ENCODE peak calls at places on chromosome 1, in ten cellular contexts. M, E, P, R, I, L, Y, D, J and O are unnamed samples.

GRCh38 chr1:172826096-172826741 is 167.3 kb downstream of the FASLG start:
- DNase-seq in J (no peak), D (peak; percentile 57), R (peak; percentile 46), I (peak; percentile 76), Y (no peak), E (peak; percentile 68), P (no peak), L (no peak), M (peak; percentile 90), O (no peak)

GRCh38 chr1:228347181-228347580 is 59.5 kb downstream of the TRIM11 start:
- DNase-seq in R (no peak), Y (no peak), I (no peak), M (no peak), L (peak; percentile 45), P (no peak), D (no peak), J (no peak), E (no peak), O (no peak)

GRCh38 chr1:167086033-167086432 is 4.1 kb downstream of the GPA33 start:
- DNase-seq in P (no peak), J (no peak), E (no peak), R (no peak), I (no peak), L (no peak), Y (no peak), M (no peak), D (no peak), O (peak; percentile 6)

GRCh38 chr1:110433803-110434202 is 17.1 kb upstream of the PROK1 start:
- DNase-seq in M (peak; percentile 4), P (no peak), L (peak; percentile 73), D (peak; percentile 67), Y (no peak), J (no peak), R (peak; percentile 38), I (no peak), E (peak; percentile 48), O (no peak)

GRCh38 chr1:16999863-17000262 is 11.9 kb downstream of the ATP13A2 start:
- DNase-seq in P (no peak), I (no peak), R (no peak), L (no peak), J (no peak), Y (no peak), E (no peak), M (no peak), D (no peak), O (no peak)

GRCh38 chr1:15157524-15158399 is 4.2 kb downstream of the TMEM51 start:
- DNase-seq in E (no peak), P (no peak), J (no peak), Y (no peak), L (no peak), R (no peak), M (no peak), I (no peak), D (no peak), O (no peak)

GRCh38 chr1:201255470-201256362 is 27.6 kb upstream of the PKP1 start:
- DNase-seq in P (no peak), Y (no peak), E (no peak), L (no peak), R (no peak), J (no peak), I (no peak), M (no peak), D (no peak), O (no peak)

GRCh38 chr1:205610781-205611473 is 20.9 kb downstream of the ELK4 start:
- DNase-seq in L (no peak), I (no peak), D (no peak), R (peak; percentile 22), E (no peak), M (no peak), P (no peak), J (no peak), Y (no peak), O (no peak)